ENCODE peak calls at places on chromosomes 6 and 20, in five cellular contexts. I is astrocyte of the cerebellum; M is cardiac muscle cell; N is uterus; O is CD8-positive, alpha-beta T cell. G is an unnamed sample.

GRCh38 chr6:7251861-7252260 is 61.1 kb downstream of the SSR1 start:
- DNase-seq in M (no peak), N (no peak), O (no peak), I (no peak), G (no peak)

GRCh38 chr6:22017272-22017671 is 279.6 kb downstream of the PRL start:
- DNase-seq in I (no peak), O (no peak), N (no peak), M (no peak), G (no peak)

GRCh38 chr6:104527311-104527710 is 332.4 kb downstream of the HACE1 start:
- DNase-seq in M (no peak), O (no peak), N (no peak), I (no peak), G (no peak)

GRCh38 chr20:45358282-45359068 is 4.5 kb upstream of the SYS1 start:
- DNase-seq in M (no peak), I (peak), N (peak), O (no peak), G (peak)

GRCh38 chr6:108119212-108120141 is 44.9 kb upstream of the OSTM1 start:
- DNase-seq in I (no peak), N (no peak), M (peak), O (no peak), G (no peak)

GRCh38 chr6:39333626-39334025 is 11.1 kb upstream of the KCNK16 start:
- DNase-seq in O (no peak), I (no peak), M (no peak), N (no peak), G (no peak)

GRCh38 chr6:105178110-105178509 is 1.7 kb downstream of the POPDC3 start:
- DNase-seq in N (no peak), O (no peak), I (no peak), M (no peak), G (peak)

GRCh38 chr6:30481213-30481964 is 7.9 kb upstream of the HLA-E start:
- DNase-seq in O (no peak), N (no peak), M (no peak), I (no peak), G (no peak)

GRCh38 chr20:24813080-24813479 is 136.0 kb upstream of the CST7 start:
- DNase-seq in M (no peak), N (no peak), I (no peak), O (no peak), G (no peak)

GRCh38 chr6:28977351-28978136 is 27.6 kb downstream of the ZNF311 start:
- DNase-seq in O (peak), N (no peak), M (no peak), I (no peak), G (peak)

GRCh38 chr20:51583073-51583472 is 40.6 kb upstream of the NFATC2 start:
- DNase-seq in N (no peak), M (no peak), O (no peak), I (no peak), G (no peak)

GRCh38 chr6:143060354-143060805 is 309 bp upstream of the AIG1 start:
- DNase-seq in N (peak), I (peak), O (peak), M (peak), G (peak)

GRCh38 chr6:117498159-117498558 is 15.7 kb downstream of the DCBLD1 start:
- DNase-seq in I (no peak), O (no peak), M (no peak), N (no peak), G (peak)

GRCh38 chr6:38068854-38069253 is 249.3 kb downstream of the ZFAND3 start:
- DNase-seq in I (no peak), O (no peak), M (no peak), N (no peak), G (no peak)

GRCh38 chr6:169800668-169801395 is 49.4 kb downstream of the ERMARD start:
- DNase-seq in O (no peak), M (peak), N (no peak), I (no peak), G (peak)

GRCh38 chr6:41602864-41603608 is 35.2 kb upstream of the MDFI start:
- DNase-seq in O (peak), I (peak), M (peak), N (peak), G (peak)

GRCh38 chr20:58677808-58678207 is 14.8 kb upstream of the NPEPL1 start:
- DNase-seq in O (no peak), I (no peak), N (no peak), M (no peak), G (no peak)

GRCh38 chr6:147287869-147288271 is 83.7 kb downstream of the STXBP5 start:
- DNase-seq in O (no peak), M (no peak), N (no peak), I (peak), G (peak)

GRCh38 chr20:14922503-14923267 is 585.3 kb upstream of the FLRT3 start:
- DNase-seq in I (no peak), O (no peak), M (no peak), N (no peak), G (no peak)

GRCh38 chr6:10237284-10238043 is 177.4 kb downstream of the TFAP2A start:
- DNase-seq in M (no peak), N (no peak), I (no peak), O (no peak), G (peak)

GRCh38 chr6:35469711-35470662 is 1.8 kb downstream of the RPL10A start:
- DNase-seq in O (no peak), I (no peak), N (peak), M (peak), G (peak)

GRCh38 chr6:156816505-156816904 is 39.3 kb downstream of the ARID1B start:
- DNase-seq in O (no peak), N (no peak), I (no peak), M (no peak), G (no peak)

GRCh38 chr6:4093288-4093687 is 14.4 kb upstream of the FAM217A start:
- DNase-seq in N (no peak), I (no peak), M (no peak), O (no peak), G (no peak)

GRCh38 chr6:44233560-44234100 is 10.2 kb downstream of the SLC29A1 start:
- DNase-seq in I (no peak), N (no peak), O (no peak), M (no peak), G (no peak)

GRCh38 chr6:64590965-64591364 is 955.4 kb downstream of the PHF3 start:
- DNase-seq in I (no peak), N (no peak), O (no peak), M (no peak), G (no peak)

GRCh38 chr20:54502179-54502578 is 26.8 kb downstream of the DOK5 start:
- DNase-seq in I (no peak), O (no peak), N (no peak), M (no peak), G (no peak)

GRCh38 chr6:142853244-142854180 is 91.5 kb downstream of the HIVEP2 start:
- DNase-seq in I (no peak), N (no peak), M (no peak), O (no peak), G (peak)

GRCh38 chr6:52839124-52840055 is 1.2 kb downstream of the GSTA5 start:
- DNase-seq in O (peak), N (no peak), M (peak), I (no peak), G (peak)

GRCh38 chr6:87829622-87830121 is 127.6 kb upstream of the AKIRIN2 start:
- DNase-seq in O (no peak), M (no peak), N (no peak), I (no peak), G (no peak)

GRCh38 chr20:7770578-7770977 is 169.7 kb downstream of the HAO1 start:
- DNase-seq in O (no peak), I (no peak), M (no peak), N (no peak), G (peak)

GRCh38 chr6:94323853-94324252 is 904.5 kb upstream of the EPHA7 start:
- DNase-seq in M (peak), O (no peak), N (no peak), I (no peak), G (peak)

GRCh38 chr6:152068622-152069261 is 261.3 kb downstream of the ESR1 start:
- DNase-seq in M (peak), O (no peak), N (no peak), I (no peak), G (peak)

GRCh38 chr6:11824986-11825385 is 46.4 kb upstream of the ADTRP start:
- DNase-seq in O (no peak), I (no peak), N (no peak), M (no peak), G (peak)

GRCh38 chr6:78324213-78324612 is 543.1 kb upstream of the IRAK1BP1 start:
- DNase-seq in O (no peak), I (no peak), M (no peak), N (no peak), G (peak)

GRCh38 chr6:150940951-150941350 is 75.4 kb downstream of the MTHFD1L start:
- DNase-seq in N (no peak), O (no peak), I (no peak), M (no peak), G (no peak)

GRCh38 chr6:17964633-17965032 is 22.8 kb downstream of the KIF13A start:
- DNase-seq in I (no peak), N (no peak), O (no peak), M (no peak), G (no peak)

GRCh38 chr6:111038534-111039252 is 48.6 kb upstream of the SLC16A10 start:
- DNase-seq in M (no peak), O (no peak), I (no peak), N (no peak), G (no peak)

DNA sequence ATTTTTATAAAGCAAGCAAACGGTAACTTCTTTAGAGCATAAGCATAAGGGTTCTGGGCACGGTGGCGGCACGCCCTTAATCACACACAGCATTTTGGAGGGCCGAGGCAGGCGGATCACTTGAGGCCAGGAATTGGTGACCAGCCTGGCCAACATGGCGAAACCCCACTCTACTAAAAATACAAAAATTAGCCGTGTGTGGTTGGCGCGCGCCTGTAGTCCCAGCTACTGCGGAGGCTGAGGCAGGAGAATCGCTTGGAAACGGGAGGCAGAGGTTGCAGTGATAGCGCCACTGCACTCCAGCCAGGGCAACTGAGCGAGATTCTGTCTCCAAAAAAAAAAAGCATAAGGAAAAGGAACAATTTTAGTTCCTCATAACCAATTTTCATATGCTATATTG is 2.6 kb downstream of the SENP6 start:
- DNase-seq in I (no peak), N (no peak), M (no peak), O (no peak), G (no peak)
- H3K4me3 ChIP-seq in I (peak), N (peak), M (peak), O (peak), G (no peak)

GRCh38 chr20:23510000-23510590 is 19.2 kb downstream of the CST8 start:
- DNase-seq in O (no peak), M (no peak), I (no peak), N (no peak), G (no peak)
- TF ChIP-seq CTCF in O (no peak), M (no peak), I (no peak), N (no peak), G (no peak)

GRCh38 chr6:72416744-72417143 is 205.1 kb upstream of the KCNQ5 start:
- DNase-seq in O (no peak), N (no peak), M (no peak), I (no peak), G (no peak)

GRCh38 chr6:72421387-72421786 is 200.5 kb upstream of the KCNQ5 start:
- DNase-seq in I (no peak), N (no peak), M (no peak), O (no peak), G (no peak)

GRCh38 chr6:72420409-72420808 is 201.5 kb upstream of the KCNQ5 start:
- DNase-seq in O (no peak), N (no peak), I (no peak), M (no peak), G (no peak)

GRCh38 chr6:72422126-72422680 is 199.7 kb upstream of the KCNQ5 start:
- DNase-seq in N (no peak), O (no peak), M (no peak), I (no peak), G (peak)

DNA sequence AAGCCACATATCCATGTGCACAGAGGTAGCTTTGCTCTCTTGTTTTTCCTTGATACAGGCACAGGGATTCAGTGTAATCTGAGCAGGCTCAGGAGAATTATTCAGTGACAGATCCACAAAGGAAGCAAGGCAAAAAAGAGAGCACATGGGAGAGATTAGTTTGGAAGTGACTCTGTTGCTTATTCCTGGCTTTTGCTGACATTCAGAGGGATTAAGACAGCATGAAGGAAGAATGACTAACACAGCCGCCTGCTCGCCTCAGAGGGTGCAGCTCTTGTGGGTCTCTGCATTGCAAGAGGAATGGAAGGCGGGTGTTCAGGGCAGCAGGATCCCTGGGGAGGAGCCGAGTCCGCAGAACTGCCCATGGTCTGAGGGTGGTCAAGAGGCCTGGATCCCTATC is 203.4 kb upstream of the KCNQ5 start:
- DNase-seq in O (no peak), M (no peak), N (no peak), I (no peak), G (peak)
- H3K4me3 ChIP-seq in O (no peak), M (no peak), N (no peak), I (no peak), G (no peak)

GRCh38 chr6:16518265-16518664 is 243.0 kb downstream of the ATXN1 start:
- DNase-seq in O (no peak), M (no peak), I (no peak), N (no peak), G (no peak)
- TF ChIP-seq CTCF in O (no peak), M (no peak), I (no peak), N (no peak), G (no peak)

DNA sequence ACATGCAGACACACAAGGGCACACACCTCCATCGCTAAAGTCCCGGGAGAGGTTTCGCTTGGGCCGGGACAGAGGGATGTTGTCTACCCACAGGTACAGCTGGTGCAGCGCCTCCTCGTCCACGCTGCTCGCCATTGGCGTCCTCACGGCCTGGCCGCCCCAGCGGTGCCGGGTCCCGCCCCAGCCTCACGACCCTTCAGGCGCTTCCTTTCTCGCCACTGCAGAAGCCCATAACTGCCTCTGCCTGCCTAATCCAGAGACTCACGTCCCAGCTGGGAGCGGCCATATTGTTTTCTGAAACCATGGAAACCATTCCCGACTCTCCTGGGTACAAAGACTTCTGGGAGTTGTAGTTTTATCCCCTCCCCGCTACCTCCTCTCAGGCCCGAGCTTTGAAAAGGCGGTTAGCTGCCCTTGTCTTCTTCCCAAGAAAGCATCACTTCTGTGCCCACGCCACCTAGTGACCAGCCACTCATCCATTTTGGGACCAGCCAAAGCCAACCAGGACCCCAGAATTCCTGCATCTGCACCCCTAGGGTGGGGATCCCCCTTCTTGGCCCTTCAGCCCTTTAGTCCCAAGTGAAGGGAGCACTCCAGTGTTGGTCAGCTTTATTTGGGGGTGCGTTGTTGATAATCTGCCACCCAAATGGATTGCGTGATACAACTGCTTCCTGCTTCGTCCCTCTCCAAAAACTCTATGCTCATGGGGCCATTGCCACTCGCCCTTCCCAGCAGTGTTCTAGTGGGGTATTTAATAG is at the start of gene SPEF1:
- DNase-seq in N (peak), O (no peak), I (peak), M (peak), G (peak)
- H3K4me3 ChIP-seq in N (peak), O (no peak), I (peak), M (peak), G (peak)

DNA sequence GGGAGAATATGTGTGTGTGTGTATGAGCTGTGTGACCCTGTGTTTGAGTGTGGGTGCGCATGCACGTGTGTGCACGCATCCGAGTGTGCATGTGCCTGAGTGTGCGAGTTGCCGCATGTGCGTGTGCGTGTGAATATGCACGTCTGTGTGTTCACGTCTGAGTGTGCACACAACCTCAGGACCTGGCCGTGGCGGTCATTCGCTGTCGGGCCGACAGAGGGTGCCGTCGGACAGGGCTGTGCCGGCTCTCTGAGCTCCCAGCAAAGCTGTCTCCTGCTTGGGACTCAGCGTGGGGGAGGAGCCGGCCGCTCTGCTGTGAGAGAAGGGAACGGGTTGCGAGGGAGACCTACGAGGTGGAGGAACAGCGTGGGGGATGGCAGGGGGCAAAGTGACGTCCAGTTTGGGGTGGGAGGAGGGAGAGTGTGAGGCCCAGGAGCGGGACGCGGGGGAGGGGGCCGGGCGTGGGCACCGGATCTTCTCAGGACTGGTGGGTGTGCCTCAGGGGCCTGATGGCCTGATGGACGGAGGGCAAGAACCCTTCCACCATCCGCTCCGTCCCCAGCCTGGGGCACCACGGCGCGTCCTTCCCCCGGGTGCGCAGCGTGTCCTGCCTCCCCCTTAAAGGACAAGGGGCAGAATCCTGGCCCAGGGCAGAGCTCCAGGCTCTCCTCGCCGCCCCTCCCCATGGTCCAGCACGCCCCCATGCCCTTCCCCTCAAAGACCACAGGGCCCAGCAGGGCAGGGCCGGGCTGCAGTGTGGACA is 19.9 kb downstream of the SLC17A9 start:
- DNase-seq in N (peak), O (peak), M (peak), I (peak), G (peak)
- TF ChIP-seq CTCF in N (peak), O (peak), M (peak), I (peak), G (peak)

G was measured in bronchial epithelial cell.